ENCODE peak calls at places on chromosomes 5 and 9, in five cellular contexts. B is osteocyte, W is hippocampal formation, F is AG09309, G is right cardiac atrium. Z is an unnamed sample.

GRCh38 chr9:81693639-81694378 is 4.5 kb upstream of the TLE1 start:
- DNase-seq in G (no peak), W (no peak), F (no peak), B (no peak), Z (peak; percentile 20)

GRCh38 chr5:111058064-111058463 is 13.4 kb upstream of the TSLP start:
- DNase-seq in G (no peak), W (no peak), B (no peak), F (no peak), Z (no peak)

GRCh38 chr9:92512622-92513021 is 23.2 kb downstream of the ECM2 start:
- DNase-seq in F (no peak), G (no peak), W (no peak), B (no peak), Z (no peak)

GRCh38 chr5:172688735-172689572 is 47.9 kb downstream of the NEURL1B start:
- DNase-seq in W (no peak), G (no peak), B (no peak), F (no peak), Z (no peak)

GRCh38 chr5:170361600-170361999 is 27.6 kb downstream of the KCNMB1 start:
- DNase-seq in B (no peak), G (no peak), F (no peak), W (no peak), Z (no peak)

GRCh38 chr5:169146158-169146557 is 154.8 kb downstream of the SLIT3 start:
- DNase-seq in G (peak; percentile 49), W (no peak), F (peak; percentile 49), B (no peak), Z (peak; percentile 3)

GRCh38 chr5:90135979-90136378 is 273.6 kb downstream of the CETN3 start:
- DNase-seq in W (no peak), F (no peak), G (no peak), B (no peak), Z (no peak)

GRCh38 chr5:102867999-102868662 is 113.0 kb downstream of the PAM start:
- DNase-seq in W (no peak), F (no peak), B (no peak), G (no peak), Z (peak; percentile 33)

GRCh38 chr5:149261246-149261645 is 10.4 kb upstream of the AFAP1L1 start:
- DNase-seq in F (no peak), W (no peak), G (no peak), B (no peak), Z (no peak)

GRCh38 chr5:149887622-149888183 is 56.9 kb downstream of the PDE6A start:
- DNase-seq in B (no peak), W (no peak), G (no peak), F (no peak), Z (peak; percentile 65)

GRCh38 chr9:131690950-131691573 is 48.8 kb downstream of the RAPGEF1 start:
- DNase-seq in F (no peak), B (no peak), G (no peak), W (no peak), Z (no peak)

GRCh38 chr5:162496080-162496808 is 428.7 kb downstream of the GABRG2 start:
- DNase-seq in G (no peak), B (no peak), F (no peak), W (no peak), Z (peak; percentile 1)

Z was measured in fibroblast of villous mesenchyme.